ENCODE peak calls at places on chromosomes 2 and 18, in five cellular contexts. One of them, this sample, is unnamed.

GRCh38 chr18:77147418-77147852 is 14.9 kb upstream of the MBP start:
- DNase-seq in COR-L47: no peak
- DNase-seq in trophoblast cell: no peak
- DNase-seq in Caki2: no peak
- DNase-seq in foreskin fibroblast: peak
- DNase-seq in this sample: peak

GRCh38 chr2:78486565-78486964 is 538.9 kb upstream of the REG3G start:
- DNase-seq in COR-L47: no peak
- DNase-seq in trophoblast cell: no peak
- DNase-seq in Caki2: no peak
- DNase-seq in foreskin fibroblast: no peak
- DNase-seq in this sample: no peak

GRCh38 chr2:4882421-4882820 is 809.8 kb upstream of the SOX11 start:
- DNase-seq in COR-L47: peak
- DNase-seq in trophoblast cell: no peak
- DNase-seq in Caki2: peak
- DNase-seq in foreskin fibroblast: no peak
- DNase-seq in this sample: no peak

GRCh38 chr2:41922177-41922576 is 125.6 kb upstream of the PKDCC start:
- DNase-seq in COR-L47: no peak
- DNase-seq in trophoblast cell: peak
- DNase-seq in Caki2: no peak
- DNase-seq in foreskin fibroblast: peak
- DNase-seq in this sample: peak

GRCh38 chr18:34821669-34822210 is 111.6 kb downstream of the DTNA start:
- DNase-seq in COR-L47: no peak
- DNase-seq in trophoblast cell: no peak
- DNase-seq in Caki2: no peak
- DNase-seq in foreskin fibroblast: peak
- DNase-seq in this sample: no peak

GRCh38 chr2:2647156-2647555 is 316.1 kb upstream of the MYT1L start:
- DNase-seq in COR-L47: no peak
- DNase-seq in trophoblast cell: no peak
- DNase-seq in Caki2: peak
- DNase-seq in foreskin fibroblast: no peak
- DNase-seq in this sample: no peak

GRCh38 chr18:13260114-13260926 is 41.8 kb downstream of the LDLRAD4 start:
- DNase-seq in COR-L47: no peak
- DNase-seq in trophoblast cell: no peak
- DNase-seq in Caki2: no peak
- DNase-seq in foreskin fibroblast: no peak
- DNase-seq in this sample: no peak

GRCh38 chr2:68819556-68819955 is 51.6 kb downstream of the BMP10 start:
- DNase-seq in COR-L47: no peak
- DNase-seq in trophoblast cell: no peak
- DNase-seq in Caki2: no peak
- DNase-seq in foreskin fibroblast: no peak
- DNase-seq in this sample: no peak

GRCh38 chr2:196750291-196750923 is 49.1 kb downstream of the GTF3C3 start:
- DNase-seq in COR-L47: no peak
- DNase-seq in trophoblast cell: no peak
- DNase-seq in Caki2: no peak
- DNase-seq in foreskin fibroblast: no peak
- DNase-seq in this sample: no peak

This sample was measured in fibroblast of lung.